ENCODE peak calls at places on chromosomes 7 and 10, in nine cellular contexts. L is suprapubic skin, S is GM12865, C is thoracic aorta, X is fibroblast of pulmonary artery, R is astrocyte, I is mesothelial cell of epicardium, E is WERI-Rb-1, K is nephron progenitor cell. H is an unnamed sample.

GRCh38 chr7:91397612-91398011 is 133.4 kb downstream of the FZD1 start:
- DNase-seq in E (no peak), S (no peak), I (no peak), C (no peak), X (no peak), L (no peak), R (no peak), K (no peak), H (no peak)

GRCh38 chr7:29039747-29040569 is 81.8 kb upstream of the TRIL start:
- DNase-seq in S (no peak), L (no peak), X (peak; percentile 55), I (no peak), C (no peak), R (peak; percentile 62), E (no peak), K (no peak), H (no peak)

GRCh38 chr10:97123713-97124112 is 62.0 kb downstream of the SLIT1 start:
- DNase-seq in L (no peak), K (no peak), E (no peak), X (no peak), R (no peak), S (no peak), I (no peak), C (no peak), H (no peak)

GRCh38 chr7:156764016-156764669 is 123.6 kb downstream of the RNF32 start:
- DNase-seq in E (peak; percentile 75), L (no peak), I (peak; percentile 22), R (peak; percentile 64), K (peak; percentile 50), X (peak; percentile 85), S (no peak), C (no peak), H (peak; percentile 65)

GRCh38 chr7:7761340-7761973 is 43.0 kb upstream of the RPA3 start:
- DNase-seq in I (no peak), L (no peak), K (no peak), E (no peak), X (peak; percentile 74), R (peak; percentile 48), C (no peak), S (peak; percentile 67), H (peak; percentile 61)

GRCh38 chr7:102927303-102927933 is 14.6 kb downstream of the LRRC17 start:
- DNase-seq in K (no peak), R (peak; percentile 81), I (no peak), E (no peak), C (no peak), S (no peak), X (peak; percentile 11), L (no peak), H (no peak)

GRCh38 chr10:102782698-102783540 is 39.2 kb downstream of the WBP1L start:
- DNase-seq in S (no peak), R (peak; percentile 100), C (peak; percentile 79), L (peak; percentile 87), I (no peak), E (no peak), X (peak; percentile 96), K (no peak), H (peak; percentile 88)

GRCh38 chr7:24279512-24279911 is 4.5 kb upstream of the NPY start:
- DNase-seq in E (no peak), R (no peak), K (no peak), L (no peak), C (no peak), I (no peak), X (no peak), S (no peak), H (no peak)

GRCh38 chr7:136919820-136920219 is 51.4 kb downstream of the CHRM2 start:
- DNase-seq in K (no peak), S (no peak), X (no peak), C (no peak), R (no peak), L (no peak), E (no peak), I (no peak), H (no peak)

GRCh38 chr7:74619235-74619860 is 38.2 kb upstream of the GTF2I start:
- DNase-seq in E (peak; percentile 77), X (no peak), C (no peak), R (no peak), I (no peak), S (no peak), K (peak; percentile 10), L (no peak), H (no peak)

GRCh38 chr7:148110097-148110868 is 480.3 kb upstream of the C7orf33 start:
- DNase-seq in L (no peak), E (peak; percentile 10), I (no peak), K (no peak), R (no peak), C (no peak), S (no peak), X (no peak), H (no peak)

GRCh38 chr7:143393267-143394041 is 12.3 kb downstream of the ZYX start:
- DNase-seq in K (no peak), X (peak; percentile 69), L (no peak), R (no peak), C (no peak), S (no peak), E (no peak), I (no peak), H (no peak)

GRCh38 chr7:99268361-99268908 is 4.2 kb upstream of the MYH16 start:
- DNase-seq in E (no peak), X (no peak), R (no peak), I (no peak), S (no peak), L (no peak), K (no peak), C (no peak), H (no peak)

GRCh38 chr10:13656337-13657183 is 69.8 kb downstream of the PRPF18 start:
- DNase-seq in C (no peak), K (no peak), E (no peak), L (no peak), S (no peak), I (no peak), X (no peak), R (no peak), H (no peak)

GRCh38 chr10:113865896-113866295 is 11.4 kb downstream of the NHLRC2 start:
- DNase-seq in R (no peak), C (no peak), X (no peak), S (no peak), E (no peak), I (no peak), L (no peak), K (no peak), H (no peak)

GRCh38 chr10:8910314-8910713 is 855.8 kb downstream of the GATA3 start:
- DNase-seq in E (no peak), K (no peak), S (no peak), L (no peak), X (no peak), I (no peak), C (no peak), R (no peak), H (no peak)

GRCh38 chr7:152176797-152177196 is 151.3 kb downstream of the GALNT11 start:
- DNase-seq in X (no peak), S (peak; percentile 7), I (no peak), L (no peak), K (no peak), R (no peak), C (no peak), E (no peak), H (no peak)

GRCh38 chr7:151876899-151877777 is at the start of gene PRKAG2:
- DNase-seq in X (peak; percentile 20), K (peak; percentile 69), C (peak; percentile 41), E (peak; percentile 55), L (peak; percentile 93), I (no peak), S (peak; percentile 68), R (no peak), H (peak; percentile 15)

GRCh38 chr7:116715087-116715486 is 43.1 kb downstream of the MET start:
- DNase-seq in R (no peak), E (no peak), S (no peak), L (no peak), X (no peak), I (no peak), C (no peak), K (no peak), H (no peak)
- TF ChIP-seq CTCF in R (no peak), E (no peak), S (no peak), L (no peak), X (no peak), I (no peak), C (no peak), K (no peak), H (no peak)

GRCh38 chr7:55130554-55131198 is 111.9 kb downstream of the EGFR start:
- DNase-seq in C (no peak), L (no peak), R (peak; percentile 92), E (no peak), K (peak; percentile 37), S (no peak), I (no peak), X (peak; percentile 73), H (peak; percentile 71)

GRCh38 chr7:55131421-55131929 is 112.7 kb downstream of the EGFR start:
- DNase-seq in E (no peak), K (peak; percentile 22), S (no peak), C (no peak), X (no peak), I (no peak), L (no peak), R (no peak), H (no peak)

GRCh38 chr7:55128693-55129394 is 110.0 kb downstream of the EGFR start:
- DNase-seq in S (no peak), I (no peak), E (no peak), L (no peak), K (peak; percentile 66), C (no peak), X (peak; percentile 65), R (peak; percentile 67), H (peak; percentile 36)

GRCh38 chr7:55129409-55130078 is 110.7 kb downstream of the EGFR start:
- DNase-seq in S (no peak), K (no peak), C (no peak), R (peak; percentile 67), I (no peak), E (no peak), L (no peak), X (peak; percentile 74), H (peak; percentile 93)

DNA sequence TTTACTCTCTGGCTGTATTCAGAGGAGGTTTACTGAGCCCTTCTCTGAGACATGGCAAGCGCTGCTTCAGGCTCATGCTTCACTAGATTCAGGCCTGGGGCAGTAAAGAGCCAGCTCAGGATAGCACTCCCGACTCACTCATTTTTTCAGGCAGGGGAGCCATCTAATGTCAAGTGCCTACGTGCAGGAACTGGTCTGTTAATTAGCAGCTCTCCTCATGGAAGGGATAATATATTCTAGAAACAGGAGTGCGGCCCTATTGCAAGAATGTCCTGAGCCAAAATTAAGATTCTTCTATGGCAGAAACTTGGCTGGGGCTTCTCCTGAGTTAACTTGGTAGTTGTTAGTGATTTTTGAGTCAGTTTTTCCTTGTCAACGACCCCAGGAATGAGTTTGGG is 111.3 kb downstream of the EGFR start:
- DNase-seq in L (no peak), E (no peak), I (no peak), C (no peak), K (no peak), S (no peak), X (peak; percentile 33), R (peak; percentile 66), H (no peak)
- TF ChIP-seq CTCF in L (no peak), E (no peak), I (no peak), C (no peak), K (no peak), S (no peak), X (no peak), R (no peak), H (no peak)

GRCh38 chr7:80078882-80079281 is 55.7 kb upstream of the GNAI1 start:
- DNase-seq in R (no peak), K (no peak), L (no peak), E (no peak), I (no peak), C (no peak), S (no peak), X (no peak), H (no peak)
- TF ChIP-seq CTCF in R (no peak), K (no peak), L (no peak), E (no peak), I (no peak), C (no peak), S (no peak), X (no peak), H (no peak)

GRCh38 chr10:93415693-93416092 is 66.4 kb downstream of the MYOF start:
- DNase-seq in C (no peak), L (no peak), E (no peak), R (no peak), S (no peak), X (no peak), I (no peak), K (no peak), H (no peak)
- TF ChIP-seq CTCF in C (no peak), L (no peak), E (no peak), R (peak; percentile 17), S (no peak), X (peak; percentile 32), I (peak; percentile 15), K (no peak), H (no peak)